ENCODE peak calls at places on chromosome 20, in seven cellular contexts. C is body of pancreas, V is colonic mucosa, E is lower leg skin, S is neural crest cell, R is A549, Z is upper lobe of right lung. A is an unnamed sample.

GRCh38 chr20:34980543-34981213 is 25.0 kb downstream of the MYH7B start:
- DNase-seq in Z (no peak), E (no peak), S (no peak), C (no peak), R (no peak), V (peak; percentile 67), A (no peak)

GRCh38 chr20:29689411-29690225 is 1567.8 kb upstream of the DEFB115 start:
- DNase-seq in Z (no peak), V (no peak), R (no peak), C (peak; percentile 16), S (no peak), E (no peak), A (no peak)

GRCh38 chr20:46512943-46513844 is at the start of gene ZNF334:
- DNase-seq in E (peak; percentile 85), Z (peak; percentile 87), V (peak; percentile 46), R (no peak), S (peak; percentile 65), C (peak; percentile 77), A (peak; percentile 73)

GRCh38 chr20:57795347-57795697 is 85.5 kb upstream of the PMEPA1 start:
- DNase-seq in S (no peak), V (no peak), R (no peak), C (no peak), E (no peak), Z (no peak), A (no peak)

GRCh38 chr20:16124491-16124890 is 448.8 kb downstream of the KIF16B start:
- DNase-seq in C (no peak), Z (no peak), S (no peak), E (no peak), R (no peak), V (no peak), A (no peak)

GRCh38 chr20:50313223-50313820 is 122.7 kb downstream of the CEBPB start:
- DNase-seq in V (no peak), C (no peak), E (no peak), S (no peak), Z (peak; percentile 62), R (peak; percentile 88), A (no peak)

GRCh38 chr20:458766-459165 is 3.6 kb downstream of the TBC1D20 start:
- DNase-seq in V (no peak), R (no peak), Z (no peak), C (no peak), S (no peak), E (no peak), A (no peak)

GRCh38 chr20:24978493-24978892 is 14.1 kb downstream of the APMAP start:
- DNase-seq in Z (no peak), R (no peak), C (no peak), V (peak; percentile 10), S (no peak), E (peak; percentile 60), A (no peak)

GRCh38 chr20:10524643-10525042 is 89.5 kb downstream of the SLX4IP start:
- DNase-seq in C (no peak), R (peak; percentile 35), S (no peak), Z (no peak), V (no peak), E (no peak), A (no peak)

GRCh38 chr20:17873410-17874270 is 95.0 kb downstream of the SNX5 start:
- DNase-seq in S (no peak), R (peak; percentile 33), C (peak; percentile 96), V (peak; percentile 96), Z (peak; percentile 91), E (peak; percentile 96), A (no peak)

GRCh38 chr20:29409833-29410804 is 1847.3 kb upstream of the DEFB115 start:
- DNase-seq in C (no peak), R (no peak), S (no peak), V (no peak), E (no peak), Z (no peak), A (no peak)

GRCh38 chr20:39910536-39910935 is 778.5 kb downstream of the MAFB start:
- DNase-seq in R (no peak), Z (no peak), S (no peak), C (no peak), V (no peak), E (peak; percentile 88), A (no peak)

GRCh38 chr20:24612799-24613775 is 143.7 kb downstream of the SYNDIG1 start:
- DNase-seq in R (no peak), V (no peak), Z (no peak), S (no peak), E (peak; percentile 74), C (no peak), A (no peak)

GRCh38 chr20:37984018-37984785 is 49.1 kb downstream of the TTI1 start:
- DNase-seq in E (no peak), S (no peak), V (no peak), C (peak; percentile 22), R (no peak), Z (no peak), A (no peak)

GRCh38 chr20:32497589-32498224 is 87.4 kb downstream of the NOL4L start:
- DNase-seq in Z (peak; percentile 47), R (no peak), S (no peak), C (peak; percentile 13), V (no peak), E (no peak), A (no peak)

GRCh38 chr20:47241345-47241781 is 115.1 kb downstream of the ZMYND8 start:
- DNase-seq in C (no peak), Z (no peak), E (no peak), V (no peak), R (no peak), S (no peak), A (no peak)

GRCh38 chr20:36093025-36093803 is 61.3 kb upstream of the EPB41L1 start:
- DNase-seq in C (peak; percentile 76), V (peak; percentile 73), S (no peak), E (peak; percentile 91), R (no peak), Z (peak; percentile 90), A (peak; percentile 33)

GRCh38 chr20:36091561-36092423 is 62.7 kb upstream of the EPB41L1 start:
- DNase-seq in S (no peak), R (no peak), V (no peak), Z (no peak), E (no peak), C (no peak), A (no peak)

GRCh38 chr20:36094497-36094896 is 60.0 kb upstream of the EPB41L1 start:
- DNase-seq in S (no peak), R (no peak), E (no peak), C (no peak), Z (no peak), V (peak; percentile 64), A (no peak)

GRCh38 chr20:36093804-36094145 is 60.8 kb upstream of the EPB41L1 start:
- DNase-seq in S (no peak), V (no peak), E (no peak), C (no peak), Z (no peak), R (no peak), A (no peak)

GRCh38 chr20:36092424-36093024 is 62.0 kb upstream of the EPB41L1 start:
- DNase-seq in Z (peak; percentile 81), R (no peak), S (peak; percentile 30), C (peak; percentile 52), V (no peak), E (no peak), A (peak; percentile 72)
- TF ChIP-seq CTCF in Z (no peak), R (no peak), S (no peak), C (no peak), V (no peak), E (no peak), A (no peak)

GRCh38 chr20:6069669-6070068 is 15.8 kb upstream of the LRRN4 start:
- DNase-seq in S (no peak), R (no peak), C (no peak), E (no peak), Z (no peak), V (no peak), A (no peak)

GRCh38 chr20:6074784-6075183 is 20.9 kb upstream of the LRRN4 start:
- DNase-seq in V (no peak), C (no peak), Z (no peak), E (no peak), S (no peak), R (no peak), A (no peak)

GRCh38 chr20:6075428-6076219 is 21.8 kb upstream of the LRRN4 start:
- DNase-seq in R (no peak), Z (no peak), S (no peak), C (no peak), E (peak; percentile 77), V (no peak), A (no peak)

GRCh38 chr20:6071162-6071695 is 17.4 kb upstream of the LRRN4 start:
- DNase-seq in Z (no peak), S (no peak), C (peak; percentile 42), E (peak; percentile 68), V (no peak), R (no peak), A (no peak)

GRCh38 chr20:6074145-6074561 is 20.3 kb upstream of the LRRN4 start:
- DNase-seq in Z (no peak), C (no peak), E (peak; percentile 56), R (peak; percentile 52), V (no peak), S (peak; percentile 16), A (no peak)
- TF ChIP-seq CTCF in Z (peak; percentile 35), C (peak; percentile 58), E (no peak), R (no peak), V (no peak), S (peak; percentile 55), A (peak; percentile 55)

DNA sequence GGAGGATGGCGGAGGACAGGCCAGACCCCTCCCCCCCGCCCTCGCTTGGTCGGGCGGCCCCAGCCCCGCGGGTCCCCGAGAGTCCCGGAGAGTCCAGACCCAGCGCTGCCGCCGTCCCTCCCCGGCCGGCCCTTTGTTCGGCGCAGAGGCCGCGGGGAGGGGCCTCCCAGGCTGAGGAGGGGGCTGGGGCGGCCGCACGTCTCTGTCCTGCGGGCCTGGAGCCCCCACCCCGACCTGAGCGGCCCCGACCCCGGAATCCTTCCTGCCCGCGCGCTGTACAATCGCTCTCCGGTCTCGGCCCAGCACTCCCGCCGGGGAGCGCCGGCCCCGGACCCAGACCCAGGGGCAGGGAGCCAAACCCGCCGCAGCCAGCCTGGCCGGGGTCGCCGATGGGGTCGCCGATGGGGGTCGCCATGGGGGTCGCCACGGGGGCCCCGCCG is 716 bp downstream of the KCNQ2 start:
- DNase-seq in E (no peak), V (no peak), S (no peak), Z (no peak), R (no peak), C (no peak), A (peak; percentile 52)
- TF ChIP-seq CTCF in E (no peak), V (no peak), S (no peak), Z (no peak), R (no peak), C (no peak), A (no peak)

DNA sequence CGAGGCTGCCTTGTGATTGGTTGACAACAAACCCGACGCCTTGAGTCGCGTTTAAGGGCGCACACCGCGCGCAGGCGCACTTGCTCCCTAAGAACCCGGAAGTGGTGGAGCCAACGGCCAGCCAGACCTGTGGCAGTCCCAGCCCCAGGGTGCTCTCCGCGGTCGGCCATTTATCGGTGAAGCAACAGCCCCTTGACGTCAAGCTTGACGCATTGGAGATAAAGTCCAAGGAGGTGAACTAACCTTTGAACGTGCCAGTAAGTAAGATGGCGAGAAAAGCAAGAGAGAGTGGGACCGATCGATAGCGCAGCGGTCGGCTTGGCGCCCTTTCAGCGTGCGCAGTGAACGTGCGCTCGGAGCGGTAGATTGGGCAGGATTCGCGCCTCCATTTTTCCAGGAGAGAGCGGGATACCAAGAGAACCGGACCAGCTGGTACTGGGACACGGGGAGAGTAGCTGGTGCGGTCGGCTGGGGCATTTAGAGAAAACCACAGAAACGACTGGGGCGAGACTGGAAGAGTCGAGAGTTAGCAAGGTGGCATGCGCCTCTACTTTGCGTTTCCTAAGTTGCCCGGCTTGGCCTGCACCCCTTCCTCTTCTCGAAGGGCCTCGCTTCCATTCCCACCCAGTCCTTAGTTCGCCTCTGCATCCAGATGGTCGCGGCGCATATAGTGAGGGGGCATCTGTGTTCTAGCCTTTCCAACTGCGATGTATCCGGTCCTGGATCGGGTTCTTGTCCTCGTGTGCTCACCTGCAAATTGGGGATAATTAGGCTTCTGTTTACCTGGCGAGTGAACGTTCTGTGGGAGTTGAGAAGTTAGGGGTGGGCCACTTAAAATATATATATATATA is at the start of gene CSTF1:
- DNase-seq in V (peak; percentile 100), R (peak; percentile 100), Z (peak; percentile 100), S (peak; percentile 96), E (peak; percentile 100), C (peak; percentile 99), A (peak; percentile 96)
- TF ChIP-seq CTCF in V (no peak), R (no peak), Z (no peak), S (no peak), E (no peak), C (no peak), A (no peak)

A was measured in nephron progenitor cell.